ENCODE peak calls at places on chromosomes 7 and 10, in ten cellular contexts. F, N, U, O, P, C, Q, Z, I and W are unnamed samples.

GRCh38 chr10:17475661-17476060 is 21.3 kb upstream of the ST8SIA6 start:
- DNase-seq in F (no peak), N (no peak), U (no peak), O (no peak), P (no peak), C (no peak), Q (no peak), Z (no peak), I (peak; percentile 78), W (no peak)

GRCh38 chr7:111756687-111757178 is 194.4 kb upstream of the IMMP2L start:
- DNase-seq in F (no peak), N (no peak), U (no peak), O (peak; percentile 23), P (peak; percentile 78), C (peak; percentile 75), Q (no peak), Z (peak; percentile 75), I (no peak), W (no peak)

GRCh38 chr7:114793155-114793849 is 128.6 kb upstream of the MDFIC start:
- DNase-seq in F (no peak), N (no peak), U (no peak), O (no peak), P (no peak), C (no peak), Q (no peak), Z (no peak), I (peak; percentile 13), W (no peak)

GRCh38 chr7:140623995-140624902 is 16.4 kb downstream of the DENND2A start:
- DNase-seq in F (no peak), N (no peak), U (no peak), O (no peak), P (no peak), C (no peak), Q (peak; percentile 60), Z (peak; percentile 53), I (no peak), W (no peak)

GRCh38 chr7:94061316-94061715 is 57.2 kb upstream of the BET1 start:
- DNase-seq in F (no peak), N (no peak), U (no peak), O (no peak), P (no peak), C (no peak), Q (no peak), Z (no peak), I (no peak), W (no peak)

GRCh38 chr7:90411510-90411909 is 8.2 kb downstream of the CLDN12 start:
- DNase-seq in F (no peak), N (no peak), U (peak; percentile 10), O (peak; percentile 30), P (peak; percentile 55), C (no peak), Q (peak; percentile 56), Z (no peak), I (peak; percentile 80), W (peak; percentile 9)

GRCh38 chr7:84675633-84676034 is 481.0 kb upstream of the SEMA3A start:
- DNase-seq in F (peak; percentile 7), N (no peak), U (no peak), O (peak; percentile 85), P (no peak), C (no peak), Q (peak; percentile 64), Z (no peak), I (peak; percentile 85), W (no peak)

GRCh38 chr7:158740013-158740656 is 35.5 kb upstream of the NCAPG2 start:
- DNase-seq in F (no peak), N (no peak), U (no peak), O (peak; percentile 39), P (peak; percentile 77), C (no peak), Q (peak; percentile 81), Z (no peak), I (peak; percentile 89), W (no peak)

GRCh38 chr10:8663131-8663530 is 608.6 kb downstream of the GATA3 start:
- DNase-seq in F (no peak), N (no peak), U (no peak), O (no peak), P (no peak), C (no peak), Q (no peak), Z (no peak), I (no peak), W (no peak)
- TF ChIP-seq EZH2 in F (no peak), N (no peak), U (no peak), O (no peak), P (no peak), C (no peak), Q (no peak), Z (no peak), I (no peak), W (no peak)

DNA sequence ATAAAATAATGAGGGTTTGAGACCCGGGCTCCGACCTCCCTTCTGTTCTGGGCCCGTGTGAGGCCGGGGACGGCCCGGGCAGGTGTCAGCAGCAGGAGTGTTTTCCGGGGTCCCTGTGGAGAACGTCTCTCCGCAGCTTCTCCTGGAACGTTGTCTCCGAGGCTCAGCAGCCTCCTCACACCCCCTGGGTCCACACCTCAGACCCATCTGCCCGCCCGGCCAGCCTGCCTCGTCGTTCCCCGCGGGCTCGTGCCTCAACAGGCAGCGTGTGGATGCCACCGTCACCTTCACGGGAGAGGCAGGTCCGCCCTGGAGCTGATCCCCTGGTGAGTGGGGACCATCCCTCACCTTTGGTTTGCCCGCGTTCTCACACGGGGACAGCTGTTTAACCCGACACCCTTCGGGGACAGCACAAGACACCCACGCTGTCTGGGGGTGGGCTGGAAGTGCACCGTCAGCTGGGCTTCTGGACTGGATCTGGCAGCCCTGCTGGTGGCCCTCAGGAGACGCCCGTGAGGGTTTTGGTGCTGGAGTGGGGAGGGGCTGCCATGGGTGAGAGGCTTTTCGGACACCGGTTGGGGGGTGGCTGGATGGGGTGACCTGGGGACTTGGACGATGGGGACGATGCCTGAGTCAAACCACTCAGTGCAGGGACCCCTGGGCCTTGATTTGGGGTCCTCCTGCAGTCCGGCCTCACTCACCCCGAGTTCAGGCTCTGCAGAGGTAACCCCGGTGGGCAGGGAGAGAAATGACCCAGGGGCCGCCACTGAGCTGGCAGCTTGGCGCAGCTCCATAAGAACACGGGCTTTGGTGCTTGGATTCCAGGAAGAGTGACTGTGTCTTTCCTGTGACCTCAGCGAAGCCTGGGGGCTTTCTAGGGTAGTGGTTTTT is 131.7 kb downstream of the DNAJB6 start:
- DNase-seq in F (no peak), N (no peak), U (no peak), O (no peak), P (no peak), C (no peak), Q (peak; percentile 72), Z (no peak), I (no peak), W (no peak)
- TF ChIP-seq EZH2 in F (peak; percentile 19), N (no peak), U (no peak), O (no peak), P (no peak), C (no peak), Q (no peak), Z (no peak), I (no peak), W (no peak)

GRCh38 chr7:157011333-157012112 is 1.1 kb upstream of the MNX1 start:
- DNase-seq in F (no peak), N (no peak), U (no peak), O (no peak), P (no peak), C (peak; percentile 53), Q (peak; percentile 12), Z (peak; percentile 86), I (no peak), W (peak; percentile 86)

GRCh38 chr7:157009170-157009777 is 1.2 kb downstream of the MNX1 start:
- DNase-seq in F (no peak), N (no peak), U (no peak), O (peak; percentile 37), P (no peak), C (peak; percentile 30), Q (no peak), Z (no peak), I (no peak), W (peak; percentile 56)

GRCh38 chr7:157009778-157010587 is 480 bp downstream of the MNX1 start:
- DNase-seq in F (peak; percentile 76), N (no peak), U (no peak), O (no peak), P (no peak), C (peak; percentile 65), Q (no peak), Z (peak; percentile 46), I (no peak), W (no peak)

GRCh38 chr7:157012113-157012547 is 1.7 kb upstream of the MNX1 start:
- DNase-seq in F (no peak), N (no peak), U (no peak), O (no peak), P (no peak), C (no peak), Q (no peak), Z (no peak), I (no peak), W (no peak)

GRCh38 chr7:157010588-157011332 is at the start of gene MNX1:
- DNase-seq in F (peak; percentile 100), N (no peak), U (peak; percentile 54), O (peak; percentile 83), P (no peak), C (peak; percentile 92), Q (peak; percentile 75), Z (peak; percentile 93), I (no peak), W (peak; percentile 57)
- TF ChIP-seq EZH2 in F (no peak), N (no peak), U (no peak), O (no peak), P (no peak), C (peak; percentile 92), Q (no peak), Z (peak; percentile 55), I (no peak), W (no peak)

DNA sequence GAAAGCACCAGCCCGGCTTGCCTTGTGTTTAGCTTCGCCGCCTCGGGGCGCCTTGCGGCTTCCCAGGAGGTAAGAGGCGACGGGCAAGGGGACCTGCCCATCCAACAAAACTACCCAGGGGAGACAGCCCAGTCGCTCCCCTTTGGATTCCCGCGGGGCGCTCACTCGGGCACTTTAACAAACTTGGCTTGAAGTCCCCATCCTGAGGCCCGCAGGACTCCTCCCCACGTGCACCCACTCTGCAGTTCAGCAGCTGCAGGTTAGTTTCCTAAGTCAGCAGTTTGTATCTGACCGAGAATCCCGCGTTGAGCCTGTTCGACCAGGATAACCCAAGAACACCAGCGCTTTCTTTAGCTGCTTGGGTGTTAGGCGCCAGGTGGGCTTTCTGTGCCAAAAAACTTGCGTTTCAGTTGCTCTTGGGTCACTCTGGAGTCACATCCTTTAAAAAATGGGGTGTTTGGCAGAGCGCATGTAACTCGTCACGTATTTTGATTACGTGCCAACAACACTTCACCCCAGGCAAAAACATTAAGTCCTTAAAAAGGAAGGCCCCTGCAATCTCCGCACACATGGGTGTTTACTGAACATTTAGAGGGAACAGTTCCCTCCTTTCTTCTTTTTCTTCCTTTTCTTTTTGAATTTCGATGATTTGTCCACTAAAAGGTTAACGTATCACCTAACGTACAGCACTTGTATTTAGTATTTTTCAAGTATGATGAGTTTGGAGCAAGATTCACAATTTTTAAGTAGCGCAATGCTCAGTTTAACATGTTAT is 876 bp downstream of the DNAH11 start:
- DNase-seq in F (no peak), N (no peak), U (no peak), O (no peak), P (peak; percentile 7), C (peak; percentile 29), Q (peak; percentile 55), Z (peak; percentile 55), I (peak; percentile 23), W (no peak)
- TF ChIP-seq EZH2 in F (no peak), N (no peak), U (no peak), O (no peak), P (peak; percentile 55), C (peak; percentile 64), Q (no peak), Z (no peak), I (no peak), W (no peak)